ENCODE peak calls at places on chromosomes 7 and 10, in ten cellular contexts. U is IMR-90; X is SK-N-SH; I is tibial artery; A is upper lobe of right lung; L is heart left ventricle; T is uterus; Y is stomach; Z is CD8-positive, alpha-beta memory T cell; Q is GM23338. O is an unnamed sample. For H3K4me1, the result is how much of the 10 kb centered on the place peaks cover.

GRCh38 chr10:97676770-97677581 is 10.1 kb downstream of the AVPI1 start:
- DNase-seq in U (peak), T (peak), Y (peak), L (no peak), I (no peak), A (no peak), Q (peak), Z (peak), X (peak), O (no peak)

GRCh38 chr7:149772236-149772820 is 1.1 kb downstream of the ZNF467 start:
- DNase-seq in Y (no peak), U (no peak), I (no peak), L (peak), T (no peak), X (peak), A (peak), Z (peak), Q (peak), O (no peak)

GRCh38 chr10:77675347-77675746 is 37.7 kb upstream of the KCNMA1 start:
- DNase-seq in Q (no peak), T (no peak), U (no peak), Z (no peak), Y (no peak), X (no peak), A (no peak), I (no peak), L (no peak), O (no peak)

GRCh38 chr7:50869108-50869716 is 86.5 kb upstream of the GRB10 start:
- DNase-seq in Z (no peak), X (no peak), T (no peak), U (peak), A (no peak), L (no peak), Y (no peak), I (no peak), Q (no peak), O (no peak)

GRCh38 chr10:89475137-89475536 is 60.3 kb downstream of the SLC16A12 start:
- DNase-seq in I (no peak), X (no peak), U (no peak), Z (no peak), Y (no peak), L (no peak), Q (no peak), T (no peak), A (no peak), O (no peak)

GRCh38 chr10:93992400-93993030 is 1.2 kb upstream of the PLCE1 start:
- DNase-seq in A (no peak), U (peak), X (no peak), L (no peak), I (no peak), Y (no peak), T (no peak), Z (no peak), Q (peak), O (no peak)

GRCh38 chr7:128591705-128592104 is 80.4 kb upstream of the GARIN1A start:
- DNase-seq in T (no peak), U (no peak), A (no peak), Q (no peak), I (no peak), Y (no peak), X (peak), L (no peak), Z (no peak), O (no peak)

GRCh38 chr7:131293018-131293417 is 34.7 kb upstream of the MKLN1 start:
- DNase-seq in L (peak), T (no peak), X (no peak), Z (no peak), A (no peak), Q (no peak), U (peak), I (no peak), Y (no peak), O (no peak)

GRCh38 chr10:114648368-114648767 is 9.7 kb downstream of the ABLIM1 start:
- DNase-seq in I (no peak), Z (no peak), X (no peak), Q (no peak), T (no peak), Y (no peak), L (no peak), U (peak), A (no peak), O (no peak)

GRCh38 chr10:84026821-84027257 is 112.5 kb upstream of the GHITM start:
- DNase-seq in I (no peak), A (no peak), L (no peak), Q (peak), X (peak), Z (no peak), T (no peak), Y (no peak), U (peak), O (no peak)

GRCh38 chr10:117284726-117285494 is 44.0 kb downstream of the SLC18A2 start:
- DNase-seq in Q (no peak), U (no peak), Y (no peak), L (no peak), I (no peak), T (no peak), X (no peak), Z (no peak), A (no peak), O (no peak)
- H3K4me3 ChIP-seq in Q (no peak), U (no peak), Y (no peak), L (no peak), I (no peak), T (no peak), X (no peak), Z (no peak), A (no peak), O (no peak)

GRCh38 chr10:33098966-33099663 is 141.1 kb upstream of the ITGB1 start:
- DNase-seq in I (no peak), Z (no peak), Y (no peak), T (no peak), L (no peak), U (peak), A (no peak), X (no peak), Q (no peak), O (no peak)
- H3K4me1 ChIP-seq in I (under half), Z (under half), Y (under half), T (under half), L (under half), U (under half), A (under half), X (under half), Q (under half), O (under half)

GRCh38 chr7:29487424-29487823 is 76.2 kb upstream of the PRR15 start:
- DNase-seq in Q (no peak), I (no peak), T (no peak), A (no peak), X (no peak), L (no peak), Y (no peak), U (no peak), Z (no peak), O (no peak)
- H3K27ac ChIP-seq in Q (no peak), I (peak), T (no peak), A (peak), X (peak), L (peak), Y (no peak), U (no peak), Z (no peak), O (no peak)

DNA sequence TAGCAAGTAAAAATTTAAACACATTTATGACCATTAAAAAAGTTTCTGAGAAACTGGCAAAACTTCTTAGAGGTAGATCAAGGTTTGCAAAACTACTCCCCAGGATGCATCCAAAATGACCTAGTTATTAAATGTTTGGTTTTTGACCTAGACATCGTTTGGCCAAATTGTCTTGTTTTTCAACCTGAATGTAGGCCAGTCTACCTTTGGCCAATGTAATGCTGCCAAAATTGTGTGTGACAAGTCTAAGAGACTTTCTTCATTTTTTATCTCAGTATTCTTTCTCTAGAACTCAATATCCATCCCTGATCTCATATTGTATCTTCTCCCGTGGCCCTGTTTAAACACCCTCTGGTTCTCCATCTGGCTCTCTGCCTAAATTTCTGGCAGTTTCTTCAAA is 202.0 kb downstream of the CXCL12 start:
- DNase-seq in X (no peak), I (no peak), T (no peak), A (no peak), Q (no peak), Y (no peak), U (no peak), Z (no peak), L (no peak), O (no peak)
- H3K4me3 ChIP-seq in X (no peak), I (no peak), T (no peak), A (no peak), Q (no peak), Y (no peak), U (no peak), Z (no peak), L (no peak), O (no peak)

GRCh38 chr10:131250454-131251145 is 60.9 kb downstream of the TCERG1L start:
- DNase-seq in Y (no peak), L (no peak), T (no peak), U (no peak), Q (no peak), X (no peak), Z (no peak), A (peak), I (no peak), O (peak)
- H3K4me1 ChIP-seq in Y (under half), L (under half), T (under half), U (under half), Q (under half), X (under half), Z (under half), A (under half), I (under half), O (under half)

DNA sequence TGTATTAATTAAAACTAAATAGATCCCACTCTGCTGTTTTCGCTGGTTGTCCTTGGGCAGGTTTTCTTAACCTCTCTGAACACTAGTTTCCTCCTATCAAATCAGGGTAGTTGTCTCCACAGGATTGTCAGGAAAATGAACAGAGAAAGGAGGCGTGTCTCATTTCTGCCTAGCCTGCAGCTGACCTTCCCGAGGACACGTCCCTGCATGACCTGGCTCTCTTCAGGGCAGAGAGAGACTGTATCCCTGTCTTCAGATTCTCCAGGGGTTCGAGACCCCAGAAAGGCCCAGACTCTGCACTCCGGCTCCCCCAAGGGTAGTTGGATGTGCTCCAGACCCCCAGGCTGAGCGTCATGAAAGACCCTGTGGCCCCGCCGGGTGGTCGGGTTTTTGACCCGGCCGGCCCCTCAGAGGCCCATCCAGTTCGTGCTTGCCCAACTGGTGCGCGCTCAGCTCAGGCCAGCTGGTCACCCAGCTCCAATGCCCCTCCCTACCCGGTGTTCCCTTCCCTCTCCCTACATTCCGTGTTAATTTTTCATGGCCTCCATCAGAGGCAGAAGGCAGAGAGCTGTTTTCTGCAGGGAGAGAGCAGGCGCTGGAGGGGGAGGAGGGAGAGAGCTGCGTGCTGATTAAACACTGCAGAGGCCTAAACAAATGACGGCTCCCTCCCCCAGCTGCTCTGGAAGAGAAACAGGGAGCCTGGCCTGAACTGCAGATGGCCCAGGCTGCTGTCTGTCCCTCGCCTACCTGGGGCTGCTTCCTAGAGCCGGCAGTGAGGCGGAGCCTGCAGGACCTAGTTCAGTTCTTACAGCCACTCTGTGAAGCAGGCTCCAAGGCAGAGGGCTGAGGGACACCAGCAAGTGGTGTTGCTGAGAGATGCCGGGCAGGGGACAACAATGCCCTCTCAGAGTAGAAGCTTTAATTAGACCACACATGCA is 86.2 kb upstream of the PPIF start:
- DNase-seq in Z (no peak), Y (peak), X (peak), I (no peak), T (peak), Q (peak), L (no peak), A (no peak), U (peak), O (no peak)
- H3K27ac ChIP-seq in Z (no peak), Y (peak), X (peak), I (no peak), T (peak), Q (no peak), L (peak), A (peak), U (peak), O (no peak)

DNA sequence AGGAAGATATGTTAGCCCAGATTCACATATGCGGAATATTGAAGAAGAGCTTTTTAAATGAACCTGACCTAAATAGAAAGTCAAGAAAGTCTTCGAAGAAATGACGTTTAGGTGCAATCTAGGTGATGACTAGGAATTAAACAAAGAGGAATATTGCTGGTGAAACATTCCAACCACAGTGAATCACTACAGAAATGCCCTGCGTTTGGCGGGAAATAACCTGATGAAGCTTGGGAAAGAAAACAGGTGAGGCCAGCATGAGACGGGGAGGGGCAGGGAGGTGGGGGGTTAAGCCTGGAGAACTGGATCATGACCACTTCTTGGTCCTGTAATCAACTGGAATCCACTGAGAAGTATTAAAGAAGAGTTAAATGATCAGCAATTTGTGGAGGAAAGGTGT is 299.4 kb upstream of the VSTM2A start:
- DNase-seq in Y (no peak), X (no peak), T (no peak), L (no peak), Z (no peak), U (no peak), I (no peak), Q (no peak), A (no peak), O (no peak)
- H3K4me3 ChIP-seq in Y (no peak), X (no peak), T (no peak), L (no peak), Z (no peak), U (no peak), I (no peak), Q (no peak), A (no peak), O (no peak)

DNA sequence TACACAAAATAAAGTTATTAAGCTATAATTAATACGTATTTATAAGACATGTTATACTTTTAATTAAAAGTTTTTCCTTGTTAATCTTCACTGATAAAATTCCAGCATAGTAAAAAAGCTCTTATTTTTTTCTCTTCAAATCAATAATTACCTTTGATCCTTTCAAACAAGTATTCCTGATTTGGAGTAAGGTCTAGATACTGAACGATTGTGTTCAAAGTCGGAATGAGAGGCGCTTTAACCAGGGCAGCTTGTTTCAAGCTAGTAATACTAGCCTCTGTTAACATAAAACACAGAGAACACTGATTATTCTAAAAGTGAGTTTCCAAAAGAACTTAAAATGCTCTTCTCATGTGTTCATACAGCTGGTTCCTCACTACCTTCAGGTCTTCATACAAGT is 27.0 kb downstream of the TMEM209 start:
- DNase-seq in T (no peak), A (no peak), X (no peak), Y (no peak), Q (no peak), I (no peak), L (no peak), U (no peak), Z (no peak), O (no peak)
- H3K4me1 ChIP-seq in T (under half), A (under half), X (under half), Y (under half), Q (under half), I (under half), L (under half), U (under half), Z (under half), O (under half)